ENCODE peak calls at places on chromosomes 7 and 10, in seven cellular contexts. One of them, this sample, is unnamed.

GRCh38 chr10:125209591-125210373 is 49.4 kb upstream of the CTBP2 start:
- DNase-seq in mesenchymal stem cell: peak
- DNase-seq in mesendoderm: no peak
- DNase-seq in IMR-90: peak
- DNase-seq in neuronal stem cell: no peak
- DNase-seq in H1: no peak
- DNase-seq in trophoblast cell: no peak
- DNase-seq in this sample: no peak

GRCh38 chr7:155796381-155797261 is 15.6 kb downstream of the SHH start:
- DNase-seq in IMR-90: no peak
- DNase-seq in mesenchymal stem cell: no peak
- DNase-seq in H1: peak
- DNase-seq in neuronal stem cell: no peak
- DNase-seq in mesendoderm: peak
- DNase-seq in trophoblast cell: no peak
- DNase-seq in this sample: peak

GRCh38 chr7:141674702-141675101 is 27.3 kb downstream of the DENND11 start:
- DNase-seq in neuronal stem cell: no peak
- DNase-seq in trophoblast cell: no peak
- DNase-seq in IMR-90: no peak
- DNase-seq in mesendoderm: peak
- DNase-seq in mesenchymal stem cell: no peak
- DNase-seq in H1: peak
- DNase-seq in this sample: peak

GRCh38 chr10:11798862-11799735 is 24.1 kb upstream of the PROSER2 start:
- DNase-seq in trophoblast cell: no peak
- DNase-seq in neuronal stem cell: no peak
- DNase-seq in mesenchymal stem cell: no peak
- DNase-seq in mesendoderm: peak
- DNase-seq in IMR-90: no peak
- DNase-seq in H1: no peak
- DNase-seq in this sample: peak

GRCh38 chr7:105849122-105849855 is 27.1 kb downstream of the ATXN7L1 start:
- DNase-seq in trophoblast cell: no peak
- DNase-seq in mesendoderm: peak
- DNase-seq in H1: no peak
- DNase-seq in neuronal stem cell: no peak
- DNase-seq in mesenchymal stem cell: peak
- DNase-seq in IMR-90: no peak
- DNase-seq in this sample: peak

GRCh38 chr10:8393531-8393930 is 339.0 kb downstream of the GATA3 start:
- DNase-seq in trophoblast cell: no peak
- DNase-seq in IMR-90: no peak
- DNase-seq in H1: no peak
- DNase-seq in neuronal stem cell: no peak
- DNase-seq in mesenchymal stem cell: no peak
- DNase-seq in mesendoderm: no peak
- DNase-seq in this sample: no peak

GRCh38 chr7:131859162-131859821 is 302.9 kb upstream of the PODXL start:
- DNase-seq in neuronal stem cell: peak
- DNase-seq in trophoblast cell: peak
- DNase-seq in IMR-90: peak
- DNase-seq in H1: peak
- DNase-seq in mesenchymal stem cell: peak
- DNase-seq in mesendoderm: peak
- DNase-seq in this sample: peak

GRCh38 chr7:28112056-28112455 is 68.5 kb downstream of the JAZF1 start:
- DNase-seq in IMR-90: no peak
- DNase-seq in trophoblast cell: no peak
- DNase-seq in mesenchymal stem cell: no peak
- DNase-seq in H1: no peak
- DNase-seq in mesendoderm: no peak
- DNase-seq in neuronal stem cell: no peak
- DNase-seq in this sample: no peak

GRCh38 chr7:45920543-45921380 is at the start of gene IGFBP3:
- DNase-seq in IMR-90: peak
- DNase-seq in mesenchymal stem cell: peak
- DNase-seq in H1: peak
- DNase-seq in trophoblast cell: peak
- DNase-seq in neuronal stem cell: peak
- DNase-seq in mesendoderm: peak
- DNase-seq in this sample: peak

GRCh38 chr7:3592438-3593134 is 291.5 kb downstream of the SDK1 start:
- DNase-seq in mesendoderm: no peak
- DNase-seq in IMR-90: peak
- DNase-seq in trophoblast cell: no peak
- DNase-seq in neuronal stem cell: no peak
- DNase-seq in H1: no peak
- DNase-seq in mesenchymal stem cell: peak
- DNase-seq in this sample: no peak

GRCh38 chr10:79250259-79250658 is 97.0 kb upstream of the PPIF start:
- DNase-seq in mesenchymal stem cell: no peak
- DNase-seq in mesendoderm: no peak
- DNase-seq in H1: no peak
- DNase-seq in neuronal stem cell: no peak
- DNase-seq in IMR-90: no peak
- DNase-seq in trophoblast cell: no peak
- DNase-seq in this sample: no peak

GRCh38 chr10:2867788-2868299 is 199.5 kb upstream of the PFKP start:
- DNase-seq in trophoblast cell: no peak
- DNase-seq in mesenchymal stem cell: no peak
- DNase-seq in IMR-90: no peak
- DNase-seq in neuronal stem cell: no peak
- DNase-seq in mesendoderm: no peak
- DNase-seq in H1: no peak
- DNase-seq in this sample: no peak

GRCh38 chr10:79127151-79127961 is 58.6 kb downstream of the ZMIZ1 start:
- DNase-seq in mesenchymal stem cell: peak
- DNase-seq in H1: no peak
- DNase-seq in neuronal stem cell: no peak
- DNase-seq in mesendoderm: peak
- DNase-seq in IMR-90: peak
- DNase-seq in trophoblast cell: peak
- DNase-seq in this sample: peak

GRCh38 chr7:51224811-51225581 is 91.6 kb downstream of the COBL start:
- DNase-seq in IMR-90: no peak
- DNase-seq in neuronal stem cell: no peak
- DNase-seq in mesenchymal stem cell: no peak
- DNase-seq in H1: peak
- DNase-seq in mesendoderm: peak
- DNase-seq in trophoblast cell: peak
- DNase-seq in this sample: peak

GRCh38 chr7:95420996-95421846 is 13.6 kb downstream of the PON2 start:
- DNase-seq in H1: no peak
- DNase-seq in IMR-90: peak
- DNase-seq in mesenchymal stem cell: peak
- DNase-seq in trophoblast cell: peak
- DNase-seq in mesendoderm: no peak
- DNase-seq in neuronal stem cell: no peak
- DNase-seq in this sample: no peak

GRCh38 chr10:18479502-18479901 is 171.9 kb downstream of the NSUN6 start:
- DNase-seq in IMR-90: no peak
- DNase-seq in mesenchymal stem cell: no peak
- DNase-seq in mesendoderm: peak
- DNase-seq in H1: no peak
- DNase-seq in neuronal stem cell: no peak
- DNase-seq in trophoblast cell: no peak
- DNase-seq in this sample: no peak

GRCh38 chr10:78657622-78658165 is 411.1 kb upstream of the ZMIZ1 start:
- DNase-seq in mesendoderm: peak
- DNase-seq in trophoblast cell: peak
- DNase-seq in neuronal stem cell: no peak
- DNase-seq in mesenchymal stem cell: peak
- DNase-seq in IMR-90: peak
- DNase-seq in H1: peak
- DNase-seq in this sample: peak

GRCh38 chr7:83032195-83032594 is 130.5 kb downstream of the PCLO start:
- DNase-seq in mesenchymal stem cell: no peak
- DNase-seq in trophoblast cell: no peak
- DNase-seq in IMR-90: no peak
- DNase-seq in neuronal stem cell: no peak
- DNase-seq in mesendoderm: no peak
- DNase-seq in H1: no peak
- DNase-seq in this sample: no peak

GRCh38 chr7:141533149-141533949 is 17.9 kb upstream of the AGK start:
- DNase-seq in neuronal stem cell: peak
- DNase-seq in H1: peak
- DNase-seq in trophoblast cell: peak
- DNase-seq in IMR-90: peak
- DNase-seq in mesenchymal stem cell: peak
- DNase-seq in mesendoderm: peak
- DNase-seq in this sample: peak

GRCh38 chr7:155362380-155363145 is 64.9 kb downstream of the INSIG1 start:
- DNase-seq in mesendoderm: no peak
- DNase-seq in IMR-90: no peak
- DNase-seq in mesenchymal stem cell: no peak
- DNase-seq in trophoblast cell: no peak
- DNase-seq in H1: no peak
- DNase-seq in neuronal stem cell: no peak
- DNase-seq in this sample: no peak

GRCh38 chr10:71980181-71981023 is 16.2 kb downstream of the CHST3 start:
- DNase-seq in IMR-90: peak
- DNase-seq in neuronal stem cell: no peak
- DNase-seq in H1: no peak
- DNase-seq in trophoblast cell: no peak
- DNase-seq in mesenchymal stem cell: no peak
- DNase-seq in mesendoderm: no peak
- DNase-seq in this sample: no peak

GRCh38 chr10:129483427-129484010 is 16.5 kb downstream of the MGMT start:
- DNase-seq in trophoblast cell: no peak
- DNase-seq in IMR-90: no peak
- DNase-seq in H1: no peak
- DNase-seq in mesendoderm: peak
- DNase-seq in mesenchymal stem cell: no peak
- DNase-seq in neuronal stem cell: no peak
- DNase-seq in this sample: no peak

GRCh38 chr7:4730971-4731370 is 44.5 kb upstream of the AP5Z1 start:
- DNase-seq in mesenchymal stem cell: no peak
- DNase-seq in mesendoderm: peak
- DNase-seq in H1: no peak
- DNase-seq in trophoblast cell: no peak
- DNase-seq in IMR-90: no peak
- DNase-seq in neuronal stem cell: no peak
- DNase-seq in this sample: no peak

GRCh38 chr10:93334901-93335312 is 147.2 kb downstream of the MYOF start:
- DNase-seq in IMR-90: peak
- DNase-seq in H1: no peak
- DNase-seq in mesendoderm: peak
- DNase-seq in neuronal stem cell: no peak
- DNase-seq in mesenchymal stem cell: peak
- DNase-seq in trophoblast cell: peak
- DNase-seq in this sample: no peak

GRCh38 chr10:12042409-12042796 is 206 bp downstream of the UPF2 start:
- DNase-seq in neuronal stem cell: no peak
- DNase-seq in IMR-90: peak
- DNase-seq in mesenchymal stem cell: peak
- DNase-seq in trophoblast cell: no peak
- DNase-seq in H1: no peak
- DNase-seq in mesendoderm: no peak
- DNase-seq in this sample: no peak

GRCh38 chr7:2471022-2471329 is 5.2 kb downstream of the GRIFIN start:
- DNase-seq in neuronal stem cell: no peak
- DNase-seq in mesendoderm: no peak
- DNase-seq in mesenchymal stem cell: no peak
- DNase-seq in H1: no peak
- DNase-seq in trophoblast cell: no peak
- DNase-seq in IMR-90: peak
- DNase-seq in this sample: no peak
- H2BK120ac ChIP-seq in neuronal stem cell: peak
- H2BK120ac ChIP-seq in mesendoderm: peak
- H2BK120ac ChIP-seq in mesenchymal stem cell: no peak
- H2BK120ac ChIP-seq in H1: peak
- H2BK120ac ChIP-seq in trophoblast cell: no peak
- H2BK120ac ChIP-seq in IMR-90: no peak
- H2BK120ac ChIP-seq in this sample: no peak

DNA sequence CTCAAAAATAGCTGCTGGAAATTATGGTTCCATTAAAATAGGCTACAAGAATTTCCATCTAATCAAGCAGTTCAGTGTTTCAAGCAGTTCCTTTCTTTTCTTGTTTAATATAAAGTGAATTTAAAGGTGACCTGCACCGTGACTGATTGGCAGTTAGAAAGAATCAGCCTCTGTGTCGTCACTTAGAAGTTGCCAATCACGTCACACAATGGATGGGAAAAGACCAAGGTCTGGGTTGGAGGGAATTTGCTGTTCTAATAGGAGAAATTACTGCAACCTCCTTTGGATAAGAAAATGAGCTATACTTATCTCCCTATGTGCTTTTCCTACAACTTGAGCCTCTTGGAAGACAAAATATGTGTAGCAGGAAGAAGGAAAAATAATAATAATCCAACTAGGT is 219.4 kb upstream of the KMT2E start:
- DNase-seq in neuronal stem cell: no peak
- DNase-seq in trophoblast cell: no peak
- DNase-seq in H1: no peak
- DNase-seq in mesenchymal stem cell: no peak
- DNase-seq in mesendoderm: no peak
- DNase-seq in IMR-90: no peak
- DNase-seq in this sample: no peak
- H2BK120ac ChIP-seq in neuronal stem cell: no peak
- H2BK120ac ChIP-seq in trophoblast cell: no peak
- H2BK120ac ChIP-seq in H1: no peak
- H2BK120ac ChIP-seq in mesenchymal stem cell: no peak
- H2BK120ac ChIP-seq in mesendoderm: no peak
- H2BK120ac ChIP-seq in IMR-90: no peak
- H2BK120ac ChIP-seq in this sample: no peak

DNA sequence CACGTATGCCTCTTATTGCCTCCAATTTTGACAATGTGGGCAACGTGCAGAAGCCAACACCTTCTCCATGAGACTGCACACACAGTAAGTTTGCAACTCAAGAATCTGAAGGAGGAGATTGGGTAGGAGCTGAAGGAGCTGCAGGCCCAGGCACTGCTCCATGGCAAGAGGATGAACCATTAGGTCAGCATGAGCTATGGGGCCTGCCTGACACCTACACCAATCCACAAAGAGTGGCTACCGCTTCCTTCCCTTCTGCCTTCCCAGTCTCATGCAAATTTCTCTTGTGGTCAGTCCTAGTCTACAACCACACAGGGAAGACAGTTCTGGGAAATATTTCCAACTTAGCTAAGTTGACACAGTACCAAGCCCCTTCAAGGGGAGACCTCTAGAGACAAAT is 142.0 kb upstream of the ADO start:
- DNase-seq in mesenchymal stem cell: no peak
- DNase-seq in mesendoderm: peak
- DNase-seq in neuronal stem cell: no peak
- DNase-seq in IMR-90: no peak
- DNase-seq in trophoblast cell: no peak
- DNase-seq in H1: no peak
- DNase-seq in this sample: no peak
- H2BK120ac ChIP-seq in mesenchymal stem cell: no peak
- H2BK120ac ChIP-seq in mesendoderm: no peak
- H2BK120ac ChIP-seq in neuronal stem cell: no peak
- H2BK120ac ChIP-seq in IMR-90: no peak
- H2BK120ac ChIP-seq in trophoblast cell: no peak
- H2BK120ac ChIP-seq in H1: no peak
- H2BK120ac ChIP-seq in this sample: no peak

DNA sequence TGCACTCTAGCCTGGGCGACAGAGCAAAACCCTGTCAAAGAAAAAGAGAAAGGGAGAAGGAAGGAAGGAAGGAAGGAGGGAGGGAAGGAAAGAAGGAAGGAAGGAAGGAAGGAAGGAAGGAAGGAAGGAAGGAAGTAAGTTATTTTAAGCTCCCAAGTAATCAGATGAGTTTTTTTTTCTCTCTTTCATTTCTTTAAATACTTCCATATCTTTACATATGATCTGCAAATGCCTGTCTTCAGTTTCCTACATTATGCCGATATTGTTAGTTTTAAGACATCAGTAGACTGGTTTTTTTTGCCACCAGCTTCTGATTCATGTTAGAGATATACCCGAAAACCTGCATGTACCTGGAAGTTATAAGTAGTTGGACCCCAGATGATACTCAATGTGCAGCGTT is 172.6 kb upstream of the FZD1 start:
- DNase-seq in mesendoderm: no peak
- DNase-seq in H1: no peak
- DNase-seq in neuronal stem cell: no peak
- DNase-seq in mesenchymal stem cell: no peak
- DNase-seq in IMR-90: no peak
- DNase-seq in trophoblast cell: no peak
- DNase-seq in this sample: no peak
- H2BK120ac ChIP-seq in mesendoderm: no peak
- H2BK120ac ChIP-seq in H1: no peak
- H2BK120ac ChIP-seq in neuronal stem cell: no peak
- H2BK120ac ChIP-seq in mesenchymal stem cell: no peak
- H2BK120ac ChIP-seq in IMR-90: no peak
- H2BK120ac ChIP-seq in trophoblast cell: no peak
- H2BK120ac ChIP-seq in this sample: no peak

This sample was measured in H9.